ENCODE peak calls at places on chromosomes 7 and 10, in six cellular contexts. A, B, O, F, Q and T are unnamed samples.

GRCh38 chr10:18918545-18918944 is 130.1 kb upstream of the MALRD1 start:
- DNase-seq in A (no peak), B (no peak), O (no peak), F (no peak), Q (no peak), T (no peak)

GRCh38 chr7:100358027-100358856 is at the start of gene PILRB:
- DNase-seq in A (peak; percentile 78), B (no peak), O (no peak), F (no peak), Q (no peak), T (no peak)

GRCh38 chr10:126935263-126935946 is 30.2 kb downstream of the DOCK1 start:
- DNase-seq in A (no peak), B (no peak), O (no peak), F (no peak), Q (no peak), T (no peak)

GRCh38 chr10:3485287-3485686 is 299.7 kb downstream of the KLF6 start:
- DNase-seq in A (no peak), B (no peak), O (no peak), F (no peak), Q (no peak), T (no peak)

GRCh38 chr7:137772748-137773147 is 74.0 kb downstream of the DGKI start:
- DNase-seq in A (no peak), B (no peak), O (no peak), F (no peak), Q (no peak), T (no peak)

GRCh38 chr7:87510430-87510875 is 35.0 kb upstream of the ABCB4 start:
- DNase-seq in A (no peak), B (no peak), O (no peak), F (no peak), Q (no peak), T (no peak)

GRCh38 chr10:70191906-70192305 is 21.6 kb upstream of the SAR1A start:
- DNase-seq in A (no peak), B (no peak), O (no peak), F (no peak), Q (no peak), T (no peak)

GRCh38 chr10:75547391-75548298 is 116.2 kb downstream of the LRMDA start:
- DNase-seq in A (no peak), B (peak; percentile 27), O (no peak), F (no peak), Q (no peak), T (no peak)

GRCh38 chr10:100894033-100894432 is 18.7 kb upstream of the SLF2 start:
- DNase-seq in A (no peak), B (no peak), O (no peak), F (no peak), Q (no peak), T (no peak)

GRCh38 chr10:119478111-119479047 is 64.1 kb downstream of the RGS10 start:
- DNase-seq in A (peak; percentile 88), B (no peak), O (no peak), F (no peak), Q (no peak), T (no peak)

GRCh38 chr7:25009271-25009670 is 29.3 kb upstream of the OSBPL3 start:
- DNase-seq in A (no peak), B (no peak), O (no peak), F (no peak), Q (no peak), T (no peak)

GRCh38 chr7:47506716-47507354 is 75.1 kb downstream of the TNS3 start:
- DNase-seq in A (no peak), B (peak; percentile 30), O (no peak), F (no peak), Q (no peak), T (no peak)

GRCh38 chr7:101938115-101938514 is 120.7 kb downstream of the CUX1 start:
- DNase-seq in A (peak; percentile 35), B (no peak), O (no peak), F (no peak), Q (no peak), T (no peak)

GRCh38 chr7:83413831-83414230 is 235.1 kb downstream of the SEMA3E start:
- DNase-seq in A (no peak), B (no peak), O (no peak), F (no peak), Q (no peak), T (no peak)

GRCh38 chr10:125002044-125002422 is 60.1 kb downstream of the ZRANB1 start:
- DNase-seq in A (peak; percentile 67), B (peak; percentile 15), O (no peak), F (no peak), Q (no peak), T (peak; percentile 6)

GRCh38 chr10:5199398-5199797 is 2.8 kb downstream of the AKR1C4 start:
- DNase-seq in A (no peak), B (no peak), O (no peak), F (no peak), Q (no peak), T (no peak)

GRCh38 chr10:131723601-131724530 is 176.9 kb upstream of the PPP2R2D start:
- DNase-seq in A (peak; percentile 63), B (no peak), O (no peak), F (no peak), Q (no peak), T (no peak)

GRCh38 chr7:128084896-128085608 is 53.8 kb upstream of the LRRC4 start:
- DNase-seq in A (no peak), B (no peak), O (no peak), F (no peak), Q (no peak), T (no peak)

DNA sequence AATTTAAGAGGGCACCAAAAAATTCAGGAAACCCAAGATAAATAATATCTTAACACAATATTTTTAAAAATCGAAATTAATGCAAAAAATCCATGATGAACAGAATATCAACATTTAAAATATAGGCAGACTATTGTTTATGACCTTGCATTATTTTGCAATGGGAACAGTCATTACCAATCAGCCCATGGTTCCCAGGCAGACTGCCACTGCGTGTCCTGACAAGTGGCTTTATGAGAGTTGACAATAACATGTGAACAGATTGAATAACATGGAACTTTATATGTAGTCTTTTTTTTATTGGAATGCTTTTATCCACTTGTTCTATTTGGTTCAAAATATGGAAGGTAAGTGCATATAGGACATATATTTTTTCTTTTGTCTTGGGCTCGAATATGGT is 3.1 kb upstream of the AVPI1 start:
- DNase-seq in A (peak; percentile 15), B (no peak), O (no peak), F (no peak), Q (no peak), T (no peak)
- TF ChIP-seq POLR2A in A (no peak), B (no peak), O (no peak), F (no peak), Q (no peak), T (no peak)

GRCh38 chr10:92010026-92010713 is 86.6 kb downstream of the BTAF1 start:
- DNase-seq in A (no peak), B (no peak), O (no peak), F (no peak), Q (no peak), T (no peak)
- TF ChIP-seq POLR2A in A (no peak), B (no peak), O (no peak), F (no peak), Q (no peak), T (no peak)

GRCh38 chr7:124423863-124424262 is 341.7 kb downstream of the GPR37 start:
- DNase-seq in A (no peak), B (no peak), O (no peak), F (no peak), Q (no peak), T (no peak)
- TF ChIP-seq POLR2A in A (no peak), B (no peak), O (no peak), F (no peak), Q (no peak), T (no peak)

GRCh38 chr10:11762706-11763500 is 20.7 kb downstream of the ECHDC3 start:
- DNase-seq in A (no peak), B (no peak), O (no peak), F (no peak), Q (no peak), T (no peak)
- TF ChIP-seq POLR2A in A (no peak), B (no peak), O (no peak), F (no peak), Q (no peak), T (no peak)

GRCh38 chr7:2104107-2104710 is 128.5 kb downstream of the MAD1L1 start:
- DNase-seq in A (peak; percentile 91), B (peak; percentile 91), O (peak; percentile 92), F (peak; percentile 88), Q (no peak), T (peak; percentile 88)
- TF ChIP-seq POLR2A in A (no peak), B (peak; percentile 8), O (peak; percentile 55), F (no peak), Q (no peak), T (no peak)

GRCh38 chr7:77549103-77549870 is 12.2 kb downstream of the PTPN12 start:
- DNase-seq in A (no peak), B (no peak), O (no peak), F (no peak), Q (no peak), T (no peak)

GRCh38 chr7:77558598-77558997 is 21.5 kb downstream of the PTPN12 start:
- DNase-seq in A (no peak), B (no peak), O (no peak), F (no peak), Q (no peak), T (no peak)

GRCh38 chr7:77548222-77548621 is 11.1 kb downstream of the PTPN12 start:
- DNase-seq in A (no peak), B (no peak), O (no peak), F (no peak), Q (no peak), T (no peak)

GRCh38 chr7:77550586-77550985 is 13.5 kb downstream of the PTPN12 start:
- DNase-seq in A (no peak), B (no peak), O (no peak), F (no peak), Q (no peak), T (no peak)

GRCh38 chr7:77553123-77553522 is 16.0 kb downstream of the PTPN12 start:
- DNase-seq in A (no peak), B (no peak), O (no peak), F (no peak), Q (no peak), T (no peak)
- TF ChIP-seq POLR2A in A (no peak), B (no peak), O (no peak), F (no peak), Q (no peak), T (no peak)